ENCODE peak calls at places on chromosomes 5 and 9, in six cellular contexts. I is small intestine, P is tibial artery, X is lung, F is tibial nerve, S is cardiac muscle cell. T is an unnamed sample.

GRCh38 chr9:91865041-91865440 is 85.0 kb downstream of the ROR2 start:
- DNase-seq in I (no peak), P (no peak), X (no peak), F (no peak), S (no peak), T (no peak)

GRCh38 chr5:76744632-76745031 is 28.7 kb downstream of the F2R start:
- DNase-seq in I (no peak), P (no peak), X (no peak), F (no peak), S (no peak), T (no peak)

GRCh38 chr9:84322830-84323229 is 17.7 kb downstream of the SLC28A3 start:
- DNase-seq in I (no peak), P (no peak), X (no peak), F (no peak), S (peak; percentile 32), T (no peak)

GRCh38 chr5:174317261-174317894 is 271.9 kb downstream of the NSG2 start:
- DNase-seq in I (peak; percentile 15), P (peak; percentile 64), X (no peak), F (no peak), S (peak; percentile 69), T (no peak)

GRCh38 chr9:85237478-85237877 is 504.3 kb downstream of the AGTPBP1 start:
- DNase-seq in I (no peak), P (no peak), X (no peak), F (no peak), S (no peak), T (no peak)

GRCh38 chr9:124267271-124267807 is 9.6 kb downstream of the NEK6 start:
- DNase-seq in I (no peak), P (peak; percentile 91), X (peak; percentile 90), F (no peak), S (peak; percentile 69), T (no peak)

GRCh38 chr9:78406146-78406545 is 109.2 kb downstream of the PSAT1 start:
- DNase-seq in I (no peak), P (no peak), X (no peak), F (no peak), S (peak; percentile 7), T (no peak)

GRCh38 chr5:16721151-16722102 is 104.6 kb upstream of the RETREG1 start:
- DNase-seq in I (peak; percentile 85), P (no peak), X (no peak), F (no peak), S (no peak), T (no peak)

GRCh38 chr5:128644863-128645262 is 106.8 kb upstream of the FBN2 start:
- DNase-seq in I (no peak), P (no peak), X (no peak), F (no peak), S (peak; percentile 54), T (no peak)

GRCh38 chr9:8924529-8924928 is 1125.0 kb upstream of the DMAC1 start:
- DNase-seq in I (no peak), P (no peak), X (no peak), F (no peak), S (no peak), T (no peak)

GRCh38 chr5:90096415-90097081 is 313.0 kb downstream of the CETN3 start:
- DNase-seq in I (no peak), P (no peak), X (no peak), F (no peak), S (peak; percentile 78), T (peak; percentile 71)

GRCh38 chr5:64210866-64211265 is 45.2 kb downstream of the RNF180 start:
- DNase-seq in I (no peak), P (no peak), X (no peak), F (no peak), S (peak; percentile 87), T (no peak)

GRCh38 chr5:14501353-14502162 is 80.0 kb upstream of the OTULINL start:
- DNase-seq in I (peak; percentile 22), P (no peak), X (no peak), F (no peak), S (no peak), T (no peak)

DNA sequence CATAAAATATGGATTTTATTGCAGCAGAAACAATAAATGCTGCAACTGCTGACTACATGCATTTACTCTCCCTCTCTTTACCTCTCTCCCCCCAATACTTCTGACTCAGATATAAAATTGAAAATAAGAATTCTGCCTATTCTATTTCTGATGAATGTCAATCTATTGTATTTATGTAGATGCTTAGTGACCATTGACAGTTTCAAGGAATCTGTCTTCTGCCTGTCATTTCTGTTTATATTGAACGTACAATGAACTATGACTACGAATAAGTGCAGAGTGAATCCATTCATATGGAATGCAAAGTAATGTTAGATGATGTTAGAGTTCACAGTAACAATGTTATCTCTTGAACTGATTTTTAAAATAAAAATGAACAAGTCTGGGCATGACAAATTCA is 898 bp downstream of the CDH10 start:
- DNase-seq in I (no peak), P (no peak), X (no peak), F (no peak), S (no peak), T (no peak)
- H3K27ac ChIP-seq in I (no peak overlapping the region), P (no peak overlapping the region), X (no peak overlapping the region), F (no peak overlapping the region), S (no peak overlapping the region), T (no peak overlapping the region)

GRCh38 chr9:134645607-134646365 is 4.2 kb downstream of the COL5A1 start:
- DNase-seq in I (no peak), P (no peak), X (no peak), F (no peak), S (no peak), T (no peak)
- H3K27ac ChIP-seq in I (no peak overlapping the region), P (peak overlapping the region; percentile 96), X (peak overlapping the region; percentile 54), F (peak overlapping the region; percentile 84), S (no peak overlapping the region), T (peak overlapping the region; percentile 77)

DNA sequence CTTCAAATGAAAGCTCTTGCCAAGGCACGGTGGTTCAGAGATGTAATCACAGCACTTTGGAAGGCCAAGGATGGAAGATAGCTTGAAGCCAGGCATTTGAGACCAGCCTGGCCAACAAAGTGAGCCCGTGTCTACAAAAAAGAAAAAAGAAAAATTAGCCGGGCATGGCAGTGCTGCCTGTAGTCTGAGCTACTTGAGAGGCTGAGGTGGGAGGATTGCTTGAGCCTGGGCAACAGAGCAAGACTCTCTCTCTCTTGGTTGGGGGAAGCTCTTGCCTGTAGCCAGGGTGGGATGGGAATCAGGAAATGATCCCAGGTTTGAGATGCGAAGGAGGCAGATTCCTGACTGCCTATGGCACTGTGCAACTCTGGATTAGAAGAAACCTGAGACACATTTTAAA is 62.1 kb downstream of the IL6ST start:
- DNase-seq in I (no peak), P (no peak), X (no peak), F (no peak), S (no peak), T (no peak)
- H3K27ac ChIP-seq in I (no peak overlapping the region), P (no peak overlapping the region), X (no peak overlapping the region), F (no peak overlapping the region), S (no peak overlapping the region), T (no peak overlapping the region)

DNA sequence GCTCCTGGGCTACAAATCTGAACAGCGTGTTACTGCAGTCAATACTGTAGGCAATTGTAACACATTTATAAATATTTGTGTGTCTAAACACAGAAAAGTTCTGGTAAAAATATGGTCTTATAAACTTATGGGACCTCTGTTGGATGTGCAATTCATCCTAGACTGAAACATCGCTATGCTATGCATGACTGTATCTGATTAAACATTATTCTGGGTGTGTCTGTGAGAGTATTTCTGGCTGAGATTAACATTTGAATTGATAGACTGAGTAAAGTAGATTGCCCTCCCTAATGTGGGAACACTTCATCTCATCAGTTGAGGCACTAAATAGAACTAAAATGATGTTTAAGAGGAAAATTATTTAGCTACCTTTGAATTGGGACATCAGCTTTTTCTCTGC is 24.3 kb upstream of the PRDM9 start:
- DNase-seq in I (no peak), P (no peak), X (no peak), F (no peak), S (no peak), T (no peak)
- H3K27ac ChIP-seq in I (no peak overlapping the region), P (no peak overlapping the region), X (no peak overlapping the region), F (no peak overlapping the region), S (no peak overlapping the region), T (no peak overlapping the region)

DNA sequence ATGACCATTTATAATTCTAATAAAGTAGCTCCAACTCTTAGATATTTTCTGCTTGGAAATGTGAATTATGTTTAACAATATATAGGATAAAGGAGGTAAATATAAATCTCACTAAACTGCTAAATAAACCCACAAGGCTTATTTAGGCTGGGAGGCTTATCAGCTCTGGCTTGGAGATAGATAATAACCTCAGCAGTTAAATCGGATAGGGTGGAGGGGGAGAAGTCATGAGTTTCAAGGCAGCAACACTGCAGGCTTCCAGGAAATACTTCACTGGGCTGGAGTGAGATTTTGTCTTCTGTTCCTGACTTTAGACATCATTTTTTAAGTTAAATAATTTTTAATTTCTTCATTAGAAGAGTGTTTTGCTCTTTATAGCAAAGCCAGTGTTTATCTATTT is 80.0 kb upstream of the ITGA2 start:
- DNase-seq in I (no peak), P (no peak), X (no peak), F (no peak), S (peak; percentile 55), T (no peak)
- H3K27ac ChIP-seq in I (no peak overlapping the region), P (peak overlapping the region; percentile 16), X (no peak overlapping the region), F (peak overlapping the region; percentile 65), S (no peak overlapping the region), T (peak overlapping the region; percentile 30)